ENCODE peak calls at places on chromosomes 6 and 20, in eight cellular contexts. T is CD8-positive, alpha-beta T cell; A is colonic mucosa; S is cardiac muscle cell; U is A549; C is suprapubic skin; J is esophagus squamous epithelium; L is right lobe of liver. Q is an unnamed sample.

GRCh38 chr6:159879829-159880228 is 11.0 kb upstream of the MAS1 start:
- DNase-seq in U (no peak), T (no peak), L (no peak), C (no peak), S (no peak), J (no peak), A (no peak), Q (no peak)

GRCh38 chr20:63854069-63854765 is 7.1 kb upstream of the ABHD16B start:
- DNase-seq in J (no peak), T (no peak), L (peak; percentile 41), A (peak; percentile 23), C (no peak), U (no peak), S (peak; percentile 25), Q (no peak)

GRCh38 chr6:10478187-10479040 is 42.7 kb upstream of the GCNT2 start:
- DNase-seq in T (no peak), C (no peak), J (no peak), L (no peak), U (peak; percentile 54), S (peak; percentile 49), A (no peak), Q (no peak)

GRCh38 chr6:7587631-7588100 is 2.3 kb upstream of the SNRNP48 start:
- DNase-seq in L (no peak), J (no peak), S (peak; percentile 19), C (no peak), U (no peak), T (no peak), A (peak; percentile 68), Q (no peak)

GRCh38 chr6:87718662-87719433 is 16.8 kb upstream of the AKIRIN2 start:
- DNase-seq in T (no peak), J (no peak), C (no peak), A (no peak), L (no peak), U (no peak), S (peak; percentile 68), Q (no peak)

GRCh38 chr6:157107915-157108651 is 215.2 kb downstream of the TMEM242 start:
- DNase-seq in L (no peak), T (no peak), S (peak; percentile 93), U (peak; percentile 75), C (no peak), A (no peak), J (no peak), Q (no peak)

GRCh38 chr6:84280030-84280429 is 52.6 kb upstream of the CEP162 start:
- DNase-seq in A (no peak), S (no peak), J (no peak), T (no peak), L (no peak), U (peak; percentile 31), C (no peak), Q (no peak)

GRCh38 chr6:115838763-115839401 is 221.8 kb downstream of the FRK start:
- DNase-seq in C (no peak), J (no peak), A (peak; percentile 18), S (peak; percentile 35), T (no peak), U (peak; percentile 48), L (no peak), Q (no peak)

GRCh38 chr20:39576786-39577185 is 614.6 kb downstream of the DHX35 start:
- DNase-seq in J (no peak), A (no peak), U (no peak), S (no peak), L (no peak), C (no peak), T (no peak), Q (no peak)

GRCh38 chr20:33433465-33433864 is 10.1 kb downstream of the SNTA1 start:
- DNase-seq in S (no peak), C (no peak), T (no peak), A (no peak), L (no peak), U (no peak), J (no peak), Q (no peak)

GRCh38 chr20:47357296-47358051 is 975 bp upstream of the ZMYND8 start:
- DNase-seq in T (peak; percentile 58), S (peak; percentile 94), L (peak; percentile 90), C (peak; percentile 92), J (peak; percentile 49), U (peak; percentile 96), A (peak; percentile 95), Q (no peak)

GRCh38 chr6:34602318-34603111 is 46.4 kb upstream of the SPDEF start:
- DNase-seq in U (no peak), T (no peak), J (no peak), A (peak; percentile 70), L (peak; percentile 50), C (no peak), S (no peak), Q (peak; percentile 12)

GRCh38 chr6:33683576-33684427 is 27.7 kb downstream of the UQCC2 start:
- DNase-seq in C (no peak), A (no peak), U (no peak), T (no peak), J (no peak), L (no peak), S (no peak), Q (no peak)

GRCh38 chr6:14278000-14278399 is 160.4 kb downstream of the CD83 start:
- DNase-seq in C (no peak), A (no peak), S (no peak), J (no peak), L (no peak), U (no peak), T (no peak), Q (no peak)

GRCh38 chr20:13468166-13468565 is 170.6 kb downstream of the TASP1 start:
- DNase-seq in T (no peak), L (no peak), J (no peak), S (no peak), C (no peak), U (no peak), A (no peak), Q (no peak)

GRCh38 chr6:167091149-167092107 is 31.5 kb upstream of the CCR6 start:
- DNase-seq in C (no peak), S (no peak), T (no peak), A (no peak), J (no peak), L (no peak), U (no peak), Q (no peak)

GRCh38 chr20:50320910-50321796 is 130.5 kb downstream of the CEBPB start:
- DNase-seq in S (peak; percentile 94), J (peak; percentile 30), C (peak; percentile 95), L (peak; percentile 77), U (peak; percentile 89), T (no peak), A (peak; percentile 81), Q (no peak)
- TF ChIP-seq CTCF in S (no peak), J (no peak), C (no peak), L (no peak), U (no peak), T (no peak), A (no peak), Q (no peak)

DNA sequence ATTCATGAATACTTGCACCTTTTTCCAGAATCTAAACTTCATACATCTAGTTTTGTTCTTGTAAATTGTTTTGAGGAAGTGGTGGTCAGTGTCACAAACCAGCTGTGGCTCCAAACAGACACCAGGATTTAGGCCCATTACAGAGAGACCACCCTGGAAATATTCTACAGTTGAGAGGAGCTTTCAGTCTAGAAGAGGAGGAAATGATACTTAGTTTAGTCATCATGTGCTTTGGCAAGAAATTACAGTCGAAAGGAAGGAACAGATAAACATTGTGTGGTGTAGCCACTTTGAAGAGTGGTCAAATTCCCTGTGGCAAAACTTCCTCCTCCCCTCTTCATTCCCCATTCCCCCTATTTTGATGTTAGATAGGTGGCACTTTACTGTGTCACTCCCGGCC is 15.7 kb downstream of the DCBLD1 start:
- DNase-seq in A (no peak), S (peak; percentile 74), C (no peak), J (no peak), U (peak; percentile 33), L (no peak), T (no peak), Q (no peak)
- H3K4me3 ChIP-seq in A (no peak overlapping the region), S (no peak overlapping the region), C (no peak overlapping the region), J (no peak overlapping the region), U (peak overlapping the region; percentile 7), L (no peak overlapping the region), T (no peak overlapping the region), Q (no peak overlapping the region)

GRCh38 chr6:28838634-28839442 is 84.9 kb downstream of the TRIM27 start:
- DNase-seq in L (peak; percentile 90), S (peak; percentile 86), T (peak; percentile 74), C (peak; percentile 86), U (peak; percentile 88), A (peak; percentile 91), J (no peak), Q (peak; percentile 48)
- TF ChIP-seq CTCF in L (peak; percentile 57), S (peak; percentile 73), T (peak; percentile 63), C (no peak), U (peak; percentile 56), A (peak; percentile 42), J (peak; percentile 43), Q (peak; percentile 73)

DNA sequence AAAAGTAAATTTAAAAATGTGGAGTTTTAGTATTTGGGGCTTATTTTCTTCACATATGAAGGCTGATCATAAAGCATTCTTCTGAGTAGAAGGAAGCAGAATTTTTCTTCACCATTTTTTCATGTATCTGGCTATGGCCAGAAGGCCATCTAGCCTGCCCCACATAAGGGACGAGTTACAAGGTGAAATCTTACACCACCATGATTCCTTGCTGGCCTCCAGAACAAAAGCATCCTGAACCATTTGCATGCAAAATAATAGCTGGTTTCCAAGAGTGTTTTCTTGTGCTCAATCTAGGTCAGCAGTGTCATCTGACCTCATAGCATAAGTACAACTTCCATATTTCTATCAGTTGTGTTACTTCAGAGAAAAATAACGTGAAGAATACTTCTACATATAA is 93.1 kb downstream of the BMP5 start:
- DNase-seq in L (no peak), A (no peak), U (no peak), T (no peak), J (no peak), C (no peak), S (no peak), Q (no peak)
- H3K4me3 ChIP-seq in L (no peak overlapping the region), A (no peak overlapping the region), U (no peak overlapping the region), T (no peak overlapping the region), J (no peak overlapping the region), C (no peak overlapping the region), S (no peak overlapping the region), Q (no peak overlapping the region)

Q was measured in epithelial cell of proximal tubule.